ENCODE peak calls at places on chromosomes 2 and 18, in four cellular contexts. S is A549, W is K562, Q is sigmoid colon. X is an unnamed sample.

GRCh38 chr2:174888646-174889271 is 116.4 kb downstream of the CHN1 start:
- DNase-seq in W (no peak), S (no peak), Q (no peak), X (no peak)

GRCh38 chr2:121360566-121361300 is 75.7 kb upstream of the TFCP2L1 start:
- DNase-seq in S (peak; percentile 21), Q (no peak), W (no peak), X (peak; percentile 73)

GRCh38 chr2:157107877-157108276 is 149.6 kb upstream of the GALNT5 start:
- DNase-seq in S (no peak), W (no peak), Q (no peak), X (peak; percentile 43)

GRCh38 chr2:215419113-215419512 is 16.8 kb downstream of the FN1 start:
- DNase-seq in W (no peak), S (no peak), Q (no peak), X (no peak)

GRCh38 chr2:60377825-60378224 is 175.6 kb downstream of the BCL11A start:
- DNase-seq in W (no peak), S (no peak), Q (no peak), X (no peak)

GRCh38 chr2:144041612-144042011 is 478.3 kb downstream of the ZEB2 start:
- DNase-seq in Q (no peak), S (no peak), W (no peak), X (no peak)

GRCh38 chr2:58594175-58594574 is 353.1 kb upstream of the FANCL start:
- DNase-seq in S (peak; percentile 18), W (peak; percentile 62), Q (no peak), X (no peak)

GRCh38 chr18:22378672-22379282 is 38.9 kb downstream of the CTAGE1 start:
- DNase-seq in S (peak; percentile 46), Q (no peak), W (peak; percentile 16), X (peak; percentile 46)

GRCh38 chr2:127404466-127405251 is 13.6 kb upstream of the PROC start:
- DNase-seq in W (no peak), Q (no peak), S (no peak), X (no peak)

GRCh38 chr2:112915300-112916144 is 4.6 kb downstream of the IL37 start:
- DNase-seq in W (no peak), S (no peak), Q (no peak), X (no peak)

GRCh38 chr2:11784747-11785610 is 38.5 kb downstream of the LPIN1 start:
- DNase-seq in W (peak; percentile 45), Q (peak; percentile 74), S (peak; percentile 65), X (peak; percentile 92)

GRCh38 chr2:74507926-74508520 is 528 bp upstream of the PCGF1 start:
- DNase-seq in S (no peak), W (peak; percentile 68), Q (no peak), X (peak; percentile 82)

GRCh38 chr2:171034315-171034714 is 105.3 kb downstream of the GORASP2 start:
- DNase-seq in S (no peak), Q (no peak), W (no peak), X (no peak)

GRCh38 chr2:8511868-8512612 is 169.8 kb upstream of the ID2 start:
- DNase-seq in W (peak; percentile 30), Q (no peak), S (no peak), X (no peak)

GRCh38 chr2:74515271-74516069 is 1.2 kb downstream of the TLX2 start:
- DNase-seq in Q (peak; percentile 56), S (no peak), W (no peak), X (peak; percentile 89)

GRCh38 chr2:100976634-100977391 is 25.3 kb upstream of the RPL31 start:
- DNase-seq in Q (peak; percentile 83), W (no peak), S (no peak), X (no peak)

GRCh38 chr18:64474751-64475150 is 325.9 kb upstream of the LINC00305 start:
- DNase-seq in W (no peak), Q (no peak), S (no peak), X (no peak)

GRCh38 chr2:5391361-5391760 is 300.8 kb upstream of the SOX11 start:
- DNase-seq in Q (no peak), W (no peak), S (no peak), X (no peak)

GRCh38 chr18:3664563-3665178 is 214.7 kb downstream of the TGIF1 start:
- DNase-seq in S (no peak), W (peak; percentile 86), Q (no peak), X (no peak)

GRCh38 chr2:101442042-101442666 is 32.8 kb downstream of the RFX8 start:
- DNase-seq in S (no peak), W (no peak), Q (no peak), X (no peak)

GRCh38 chr2:101858246-101858645 is 133.5 kb upstream of the IL1R2 start:
- DNase-seq in Q (no peak), S (no peak), W (no peak), X (no peak)

GRCh38 chr2:215404357-215404719 is 31.5 kb downstream of the FN1 start:
- DNase-seq in S (no peak), Q (no peak), W (no peak), X (no peak)

GRCh38 chr2:43169091-43169936 is 57.1 kb downstream of the ZFP36L2 start:
- DNase-seq in S (no peak), W (no peak), Q (no peak), X (no peak)

GRCh38 chr2:189982777-189983394 is 79.6 kb downstream of the MSTN start:
- DNase-seq in Q (no peak), W (peak; percentile 24), S (peak; percentile 8), X (no peak)

DNA sequence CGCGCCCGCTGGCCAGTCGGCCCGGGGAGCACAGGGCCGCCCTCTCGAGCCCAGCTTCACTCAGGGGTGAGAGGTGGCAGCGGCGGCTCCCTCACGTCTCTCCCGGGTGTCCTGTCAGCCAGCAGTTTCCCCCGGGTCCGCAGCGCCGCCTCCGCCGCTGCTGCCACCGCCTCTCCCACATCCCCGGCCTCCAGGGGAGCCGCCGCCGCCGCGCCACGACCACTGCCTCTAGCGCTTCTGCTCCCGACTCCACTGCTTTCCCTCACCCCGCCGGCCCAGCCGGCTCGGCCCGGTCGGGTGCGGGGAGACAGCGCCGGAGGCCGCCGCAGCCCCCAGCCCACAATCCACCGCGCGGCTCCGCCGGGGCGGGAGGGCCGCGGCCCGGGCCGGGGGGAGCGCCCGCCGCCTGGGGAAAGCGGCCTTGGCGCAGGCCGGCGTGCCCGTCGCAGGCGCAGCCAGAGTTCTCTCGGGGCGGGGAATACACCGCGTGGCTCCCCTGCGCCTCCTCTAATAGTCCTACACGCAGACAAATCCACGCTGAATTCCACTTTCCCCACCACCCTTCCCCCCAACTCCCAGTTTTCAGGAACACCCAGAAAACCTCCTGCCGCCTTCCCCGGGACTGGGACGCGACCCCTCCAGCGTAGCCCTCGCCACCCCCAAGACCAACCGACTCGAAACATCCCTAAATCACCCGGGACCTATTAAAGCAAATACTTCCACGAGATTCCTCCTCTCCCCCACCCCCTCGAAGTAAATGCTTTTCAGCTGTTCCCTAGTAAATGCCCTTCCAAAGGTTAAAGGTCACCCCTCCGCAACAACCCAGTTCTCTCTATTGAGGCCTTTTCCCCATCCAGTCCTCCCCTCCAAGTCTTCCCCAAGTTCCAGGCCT is at the start of gene VPS54:
- DNase-seq in W (peak; percentile 73), Q (peak; percentile 82), S (peak; percentile 47), X (peak; percentile 95)
- TF ChIP-seq EP300 in W (no peak), Q (no peak), S (no peak), X (no peak)

DNA sequence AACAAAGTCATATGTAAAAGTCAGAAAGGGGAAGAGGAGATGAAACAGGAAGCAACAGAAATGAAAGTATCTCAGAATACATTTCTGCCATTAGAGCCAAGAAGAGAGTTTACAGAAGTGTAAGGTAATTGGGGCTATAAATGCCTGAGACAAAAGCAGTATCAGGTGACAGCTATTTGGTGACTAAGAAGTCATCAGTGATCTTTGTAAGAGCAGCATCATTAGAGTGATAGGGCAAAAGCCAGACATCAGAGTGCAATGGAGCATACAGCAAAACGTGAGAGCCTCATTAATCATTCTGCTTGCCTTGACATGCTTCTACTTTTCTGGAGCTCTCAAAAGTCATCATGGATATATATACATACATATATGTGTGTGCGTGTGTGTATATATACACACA is 804.7 kb upstream of the PIK3C3 start:
- DNase-seq in S (no peak), W (no peak), Q (no peak), X (no peak)
- H3K27ac ChIP-seq in S (no peak overlapping the region), W (no peak overlapping the region), Q (no peak overlapping the region), X (no peak overlapping the region)

GRCh38 chr2:16160281-16161084 is 220.1 kb downstream of the MYCN start:
- DNase-seq in S (no peak), Q (no peak), W (no peak), X (no peak)

GRCh38 chr2:16161768-16162490 is 221.6 kb downstream of the MYCN start:
- DNase-seq in W (no peak), S (no peak), Q (no peak), X (no peak)

GRCh38 chr2:16161085-16161565 is 220.8 kb downstream of the MYCN start:
- DNase-seq in W (no peak), Q (no peak), S (no peak), X (no peak)

GRCh38 chr2:16165518-16166326 is 225.4 kb downstream of the MYCN start:
- DNase-seq in W (no peak), Q (no peak), S (no peak), X (no peak)

DNA sequence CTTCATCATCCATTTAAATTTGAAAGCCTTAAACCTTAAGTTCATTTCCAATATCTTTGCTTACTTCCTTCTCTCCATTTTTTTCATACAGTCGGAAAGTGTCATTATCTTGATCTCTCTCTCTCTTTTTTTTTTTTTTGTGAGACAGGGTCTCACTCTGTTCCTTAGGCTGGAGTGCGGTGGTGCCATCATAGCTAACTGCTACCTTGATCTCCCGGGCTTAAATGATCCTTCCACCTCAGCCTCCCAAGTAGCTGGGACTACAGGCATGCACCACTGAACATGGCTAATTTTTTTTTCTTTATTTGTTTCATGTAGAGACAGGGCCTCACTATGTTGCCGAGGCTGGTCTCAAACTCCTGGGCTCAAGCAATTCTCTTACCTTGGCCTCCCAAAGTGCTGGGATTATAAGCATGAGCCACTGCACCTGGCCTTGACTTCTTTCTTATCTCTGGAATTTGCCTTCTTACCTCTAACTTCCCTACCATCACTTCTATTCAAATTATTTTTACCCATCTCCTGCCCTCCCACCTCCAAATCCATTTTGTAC is 222.2 kb downstream of the MYCN start:
- DNase-seq in W (no peak), Q (no peak), S (no peak), X (no peak)
- TF ChIP-seq CTCF in W (no peak), Q (no peak), S (no peak), X (no peak)

GRCh38 chr18:34913837-34914755 is 127.1 kb upstream of the MAPRE2 start:
- DNase-seq in W (no peak), Q (no peak), S (no peak), X (no peak)
- TF ChIP-seq EP300 in W (no peak), Q (no peak), S (peak; percentile 22), X (no peak)

GRCh38 chr2:241279828-241280227 is 35.6 kb downstream of the HDLBP start:
- DNase-seq in S (no peak), W (no peak), Q (no peak), X (no peak)
- H3K27ac ChIP-seq in S (peak overlapping the region; percentile 58), W (peak overlapping the region; percentile 53), Q (no peak overlapping the region), X (no peak overlapping the region)

GRCh38 chr2:37554157-37554515 is 117.3 kb downstream of the CDC42EP3 start:
- DNase-seq in S (no peak), W (no peak), Q (no peak), X (no peak)

GRCh38 chr2:37555457-37555856 is 116.0 kb downstream of the CDC42EP3 start:
- DNase-seq in S (no peak), W (no peak), Q (no peak), X (peak; percentile 37)

GRCh38 chr2:37553411-37554156 is 117.9 kb downstream of the CDC42EP3 start:
- DNase-seq in W (no peak), S (no peak), Q (no peak), X (no peak)

GRCh38 chr2:37556256-37556655 is 115.2 kb downstream of the CDC42EP3 start:
- DNase-seq in S (no peak), Q (no peak), W (no peak), X (no peak)

GRCh38 chr2:37554687-37555086 is 116.8 kb downstream of the CDC42EP3 start:
- DNase-seq in Q (no peak), W (no peak), S (no peak), X (no peak)
- TF ChIP-seq CTCF in Q (no peak), W (no peak), S (no peak), X (no peak)

GRCh38 chr2:195121341-195121740 is 535.7 kb upstream of the SLC39A10 start:
- DNase-seq in S (no peak), Q (no peak), W (no peak), X (no peak)
- TF ChIP-seq EP300 in S (no peak), Q (no peak), W (no peak), X (no peak)